ENCODE peak calls at places on chromosome 20, in six cellular contexts. C is aorta; U is hippocampal formation; O is NCI-H774; A is NCI-H2227 treated with DMSO at 0.1 percent for 48 hours; D is stimulated activated CD4-positive, alpha-beta T cell treated with anti-CD3 and anti-CD28 coated beads, Interleukin-2, amount 100 ng/mL, for 48 hours. G is an unnamed sample.

GRCh38 chr20:58640446-58640845 is 10.6 kb upstream of the STX16 start:
- DNase-seq in O (no peak), U (no peak), C (no peak), D (no peak), A (no peak), G (no peak)

GRCh38 chr20:1533059-1533458 is 24.4 kb downstream of the SIRPD start:
- DNase-seq in U (no peak), C (no peak), A (no peak), D (no peak), O (no peak), G (no peak)

GRCh38 chr20:18363708-18364107 is 75.4 kb downstream of the ZNF133 start:
- DNase-seq in D (no peak), U (no peak), C (no peak), O (no peak), A (no peak), G (no peak)

GRCh38 chr20:19756756-19757486 is 1.1 kb upstream of the RIN2 start:
- DNase-seq in A (no peak), U (no peak), O (peak), D (no peak), C (no peak), G (peak)

GRCh38 chr20:50242863-50243609 is 52.4 kb downstream of the CEBPB start:
- DNase-seq in C (no peak), O (no peak), D (no peak), A (no peak), U (peak), G (no peak)

GRCh38 chr20:38221041-38221589 is 39.4 kb downstream of the KIAA1755 start:
- DNase-seq in U (peak), O (no peak), D (peak), A (peak), C (peak), G (peak)

GRCh38 chr20:8601542-8601912 is 467.4 kb upstream of the PLCB4 start:
- DNase-seq in A (no peak), C (no peak), D (no peak), O (no peak), U (no peak), G (no peak)

GRCh38 chr20:58976095-58976730 is 4.8 kb upstream of the NELFCD start:
- DNase-seq in C (no peak), D (no peak), A (no peak), U (no peak), O (no peak), G (no peak)

GRCh38 chr20:33076662-33077398 is 2.6 kb upstream of the BPIFB4 start:
- DNase-seq in A (no peak), D (no peak), O (no peak), U (no peak), C (no peak), G (peak)

GRCh38 chr20:57898332-57898731 is 188.5 kb upstream of the PMEPA1 start:
- DNase-seq in C (no peak), O (no peak), U (no peak), D (no peak), A (no peak), G (no peak)

GRCh38 chr20:41058007-41058673 is 29.5 kb downstream of the TOP1 start:
- DNase-seq in D (no peak), C (no peak), U (no peak), O (no peak), A (no peak), G (no peak)

GRCh38 chr20:3203315-3204123 is 963 bp downstream of the DDRGK1 start:
- DNase-seq in O (peak), A (peak), U (no peak), C (no peak), D (no peak), G (peak)

GRCh38 chr20:7656662-7657061 is 283.6 kb downstream of the HAO1 start:
- DNase-seq in A (no peak), C (no peak), O (no peak), U (no peak), D (no peak), G (no peak)

GRCh38 chr20:23082846-23083552 is 3.1 kb downstream of the CD93 start:
- DNase-seq in O (no peak), A (no peak), D (no peak), U (no peak), C (peak), G (no peak)

GRCh38 chr20:58945967-58946631 is 35.0 kb upstream of the NELFCD start:
- DNase-seq in O (no peak), C (no peak), D (no peak), U (no peak), A (no peak), G (no peak)

GRCh38 chr20:46255440-46256104 is 52.7 kb downstream of the CDH22 start:
- DNase-seq in O (peak), U (no peak), C (peak), D (no peak), A (peak), G (peak)

GRCh38 chr20:37160683-37161082 is 18.4 kb upstream of the RPN2 start:
- DNase-seq in C (no peak), U (no peak), O (no peak), A (no peak), D (no peak), G (no peak)

GRCh38 chr20:49821850-49822249 is 9.2 kb downstream of the SLC9A8 start:
- DNase-seq in U (no peak), O (no peak), A (no peak), C (no peak), D (no peak), G (no peak)

GRCh38 chr20:17749979-17750721 is 50.4 kb downstream of the BANF2 start:
- DNase-seq in A (no peak), D (no peak), C (peak), O (no peak), U (no peak), G (peak)

GRCh38 chr20:52785678-52786077 is 186.5 kb upstream of the TSHZ2 start:
- DNase-seq in A (no peak), O (no peak), U (no peak), D (no peak), C (peak), G (no peak)

GRCh38 chr20:33677991-33678431 is 3.8 kb upstream of the NECAB3 start:
- DNase-seq in D (no peak), U (no peak), O (no peak), A (no peak), C (peak), G (no peak)

GRCh38 chr20:13424174-13424833 is 203.2 kb downstream of the ISM1 start:
- DNase-seq in U (no peak), A (no peak), O (no peak), C (no peak), D (no peak), G (no peak)

GRCh38 chr20:46916244-46916603 is 21.6 kb downstream of the EYA2 start:
- DNase-seq in D (no peak), C (no peak), A (no peak), U (no peak), O (no peak), G (no peak)

GRCh38 chr20:63096681-63097335 is 90.0 kb upstream of the BHLHE23 start:
- DNase-seq in A (no peak), D (no peak), C (peak), U (no peak), O (no peak), G (no peak)

GRCh38 chr20:32329817-32330554 is 28.1 kb upstream of the ASXL1 start:
- DNase-seq in U (no peak), A (no peak), O (peak), D (no peak), C (no peak), G (no peak)

GRCh38 chr20:52684176-52684575 is 288.0 kb upstream of the TSHZ2 start:
- DNase-seq in A (no peak), D (no peak), U (no peak), O (no peak), C (no peak), G (no peak)

GRCh38 chr20:11045412-11046175 is 371.8 kb upstream of the JAG1 start:
- DNase-seq in C (no peak), U (no peak), A (no peak), D (no peak), O (no peak), G (no peak)

GRCh38 chr20:34549291-34549928 is 9.1 kb upstream of the MAP1LC3A start:
- DNase-seq in U (no peak), D (no peak), A (peak), O (peak), C (no peak), G (no peak)

GRCh38 chr20:53328956-53329355 is 264.7 kb downstream of the ZNF217 start:
- DNase-seq in U (no peak), A (no peak), C (no peak), O (no peak), D (no peak), G (no peak)

GRCh38 chr20:51739722-51740249 is 28.4 kb downstream of the ATP9A start:
- DNase-seq in O (no peak), U (no peak), A (no peak), D (no peak), C (no peak), G (no peak)

GRCh38 chr20:768426-768978 is at the start of gene SLC52A3:
- DNase-seq in C (no peak), O (no peak), U (no peak), A (no peak), D (no peak), G (peak)

GRCh38 chr20:50272413-50273120 is 81.9 kb downstream of the CEBPB start:
- DNase-seq in C (no peak), A (no peak), D (no peak), O (no peak), U (no peak), G (no peak)

GRCh38 chr20:47740225-47741184 is 44.8 kb downstream of the SULF2 start:
- DNase-seq in C (peak), U (no peak), A (peak), D (no peak), O (no peak), G (no peak)